ENCODE peak calls at places on chromosomes 2 and 18, in seven cellular contexts. M, P, C, O, V, J and Y are unnamed samples.

GRCh38 chr2:66370824-66371223 is 64.1 kb upstream of the MEIS1 start:
- DNase-seq in C (no peak), J (no peak), V (no peak), P (no peak), M (no peak), O (no peak), Y (no peak)

GRCh38 chr2:110948027-110948687 is 172.6 kb upstream of the BCL2L11 start:
- DNase-seq in C (peak), J (peak), M (peak), P (no peak), O (no peak), V (no peak), Y (no peak)

GRCh38 chr18:77057043-77057442 is 75.5 kb downstream of the MBP start:
- DNase-seq in P (no peak), O (no peak), C (no peak), M (peak), V (peak), J (peak), Y (no peak)

GRCh38 chr18:8654482-8655451 is 45.5 kb downstream of the RAB12 start:
- DNase-seq in P (no peak), J (peak), C (no peak), V (no peak), O (no peak), M (peak), Y (no peak)

GRCh38 chr2:239654266-239654665 is 253.4 kb upstream of the HDAC4 start:
- DNase-seq in O (peak), V (no peak), J (no peak), P (no peak), C (no peak), M (no peak), Y (no peak)

GRCh38 chr2:134260726-134261125 is 6.9 kb downstream of the MGAT5 start:
- DNase-seq in O (no peak), P (no peak), C (no peak), V (peak), M (peak), J (peak), Y (no peak)

GRCh38 chr18:48802543-48803428 is 148.0 kb downstream of the SMAD7 start:
- DNase-seq in J (no peak), V (peak), P (no peak), C (peak), O (no peak), M (no peak), Y (peak)

GRCh38 chr18:75276813-75277628 is 66.4 kb downstream of the TSHZ1 start:
- DNase-seq in P (no peak), C (no peak), M (peak), V (no peak), J (no peak), O (no peak), Y (no peak)

GRCh38 chr2:7013761-7014160 is 96.5 kb downstream of the RNF144A start:
- DNase-seq in C (no peak), V (no peak), M (no peak), O (no peak), J (no peak), P (no peak), Y (no peak)

GRCh38 chr2:224077773-224078507 is 38.9 kb upstream of the SERPINE2 start:
- DNase-seq in M (no peak), C (no peak), J (no peak), V (no peak), O (no peak), P (no peak), Y (no peak)

GRCh38 chr18:55236150-55236931 is 277.1 kb upstream of the CCDC68 start:
- DNase-seq in O (no peak), M (peak), J (peak), V (no peak), C (peak), P (no peak), Y (no peak)

GRCh38 chr2:175366814-175367213 is 185.3 kb upstream of the ATP5MC3 start:
- DNase-seq in C (peak), J (peak), O (no peak), P (peak), V (peak), M (peak), Y (no peak)

GRCh38 chr2:98025481-98026037 is 29.8 kb upstream of the TMEM131 start:
- DNase-seq in M (no peak), P (no peak), V (no peak), J (no peak), O (no peak), C (no peak), Y (no peak)

GRCh38 chr18:61006687-61007224 is 326.5 kb upstream of the CDH20 start:
- DNase-seq in V (no peak), P (no peak), M (no peak), J (no peak), C (no peak), O (no peak), Y (no peak)

GRCh38 chr2:150528861-150529801 is 41.7 kb upstream of the RND3 start:
- DNase-seq in O (no peak), P (peak), C (no peak), J (peak), V (no peak), M (peak), Y (no peak)

GRCh38 chr2:15359716-15360531 is 201.2 kb downstream of the NBAS start:
- DNase-seq in P (no peak), J (peak), O (no peak), C (no peak), V (no peak), M (peak), Y (no peak)

GRCh38 chr2:2840681-2841300 is 509.7 kb upstream of the MYT1L start:
- DNase-seq in P (no peak), J (no peak), C (no peak), O (no peak), V (no peak), M (no peak), Y (peak)

GRCh38 chr2:233708942-233709341 is 3.8 kb upstream of the UGT1A5 start:
- DNase-seq in P (no peak), O (no peak), J (no peak), C (no peak), V (no peak), M (no peak), Y (no peak)

GRCh38 chr2:21233178-21233577 is 109.4 kb downstream of the TDRD15 start:
- DNase-seq in V (no peak), P (no peak), J (no peak), O (no peak), M (no peak), C (no peak), Y (no peak)

GRCh38 chr2:40734797-40735196 is 282.9 kb upstream of the SLC8A1 start:
- DNase-seq in J (peak), C (no peak), V (no peak), P (no peak), M (peak), O (no peak), Y (no peak)

GRCh38 chr2:48452108-48452507 is 77.8 kb upstream of the STON1 start:
- DNase-seq in O (no peak), P (no peak), C (no peak), V (no peak), J (no peak), M (no peak), Y (no peak)

GRCh38 chr18:25102657-25103056 is 249.3 kb downstream of the ZNF521 start:
- DNase-seq in J (no peak), P (no peak), V (no peak), C (no peak), O (no peak), M (no peak), Y (no peak)

GRCh38 chr2:62197609-62198236 is 1.8 kb downstream of the B3GNT2 start:
- DNase-seq in M (peak), P (no peak), O (no peak), V (peak), C (peak), J (no peak), Y (peak)

GRCh38 chr2:150232871-150233270 is 254.6 kb downstream of the RND3 start:
- DNase-seq in V (no peak), O (no peak), C (no peak), P (no peak), J (no peak), M (no peak), Y (no peak)

GRCh38 chr2:149679286-149679685 is 91.7 kb upstream of the MMADHC start:
- DNase-seq in J (no peak), O (no peak), M (peak), C (no peak), P (no peak), V (no peak), Y (no peak)

GRCh38 chr2:170885130-170885791 is 43.8 kb upstream of the GORASP2 start:
- DNase-seq in P (no peak), V (no peak), J (no peak), C (no peak), O (no peak), M (peak), Y (no peak)

GRCh38 chr18:58512161-58512581 is 116.7 kb downstream of the ALPK2 start:
- DNase-seq in P (no peak), C (no peak), J (no peak), V (no peak), O (no peak), M (no peak), Y (no peak)

GRCh38 chr2:238691596-238692491 is 156.0 kb upstream of the TWIST2 start:
- DNase-seq in M (peak), P (no peak), V (no peak), O (no peak), C (no peak), J (no peak), Y (no peak)

GRCh38 chr2:20439193-20439475 is 7.7 kb upstream of the RHOB start:
- DNase-seq in M (peak), P (no peak), O (no peak), C (no peak), V (no peak), J (peak), Y (no peak)

GRCh38 chr2:148614332-148615049 is 30.1 kb upstream of the EPC2 start:
- DNase-seq in V (no peak), P (peak), O (peak), J (peak), M (peak), C (peak), Y (no peak)

GRCh38 chr2:88624477-88624876 is 2.8 kb downstream of the EIF2AK3 start:
- DNase-seq in V (no peak), P (no peak), M (no peak), J (no peak), O (no peak), C (peak), Y (no peak)

GRCh38 chr2:88627055-88627855 is at the start of gene EIF2AK3:
- DNase-seq in P (peak), C (peak), M (peak), J (peak), V (peak), O (peak), Y (peak)

GRCh38 chr2:88626171-88627054 is 851 bp downstream of the EIF2AK3 start:
- DNase-seq in J (no peak), M (peak), O (peak), V (peak), P (no peak), C (peak), Y (peak)

GRCh38 chr2:88628569-88628939 is 1.3 kb upstream of the EIF2AK3 start:
- DNase-seq in M (no peak), O (no peak), V (no peak), C (peak), J (no peak), P (no peak), Y (no peak)

DNA sequence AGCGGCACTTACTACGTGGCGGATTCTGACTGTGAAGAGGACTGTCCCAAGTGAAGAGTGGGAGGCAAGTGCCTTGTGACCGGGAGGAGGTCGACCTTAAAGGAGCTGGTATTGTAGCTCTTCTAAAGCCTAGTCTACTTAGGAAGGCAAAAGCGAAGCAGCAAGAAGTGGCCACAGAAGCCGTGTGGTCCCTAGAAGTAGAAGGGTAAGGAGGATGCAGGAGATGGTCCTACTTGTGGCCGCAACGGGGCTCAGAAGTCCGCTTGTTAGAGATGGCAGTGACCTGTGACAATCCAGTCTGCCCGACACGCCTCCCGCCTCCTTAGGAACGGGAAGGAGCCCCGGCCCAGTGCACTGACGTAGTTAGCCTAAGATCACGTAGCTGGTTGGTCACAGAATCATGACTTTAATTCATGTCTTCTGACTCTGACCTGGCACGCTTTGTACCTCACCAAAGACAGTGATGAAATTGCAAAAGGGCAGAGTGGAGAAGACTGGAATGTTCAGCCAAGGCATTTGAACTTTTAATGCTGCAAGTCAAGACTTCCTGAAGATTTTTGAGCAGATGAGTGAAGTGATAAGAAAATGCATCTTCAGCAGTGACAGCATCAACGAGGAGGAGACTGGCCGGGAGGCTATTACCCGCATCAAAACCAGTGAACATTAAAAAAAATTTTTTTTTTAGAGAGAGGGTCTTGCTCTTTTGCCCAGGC is 748 bp upstream of the EIF2AK3 start:
- DNase-seq in J (peak), O (peak), V (peak), M (peak), P (no peak), C (peak), Y (peak)
- TF ChIP-seq CTCF in J (no peak), O (no peak), V (no peak), M (no peak), P (no peak), C (no peak), Y (no peak)

GRCh38 chr2:1051075-1051474 is 100.4 kb downstream of the SNTG2 start:
- DNase-seq in V (no peak), J (peak), M (peak), P (no peak), C (no peak), O (no peak), Y (no peak)
- TF ChIP-seq CTCF in V (no peak), J (no peak), M (peak), P (no peak), C (no peak), O (no peak), Y (no peak)

GRCh38 chr18:6281874-6282273 is 132.8 kb downstream of the L3MBTL4 start:
- DNase-seq in V (no peak), M (no peak), C (no peak), J (no peak), O (no peak), P (no peak), Y (no peak)
- TF ChIP-seq CTCF in V (no peak), M (no peak), C (no peak), J (no peak), O (no peak), P (no peak), Y (no peak)

DNA sequence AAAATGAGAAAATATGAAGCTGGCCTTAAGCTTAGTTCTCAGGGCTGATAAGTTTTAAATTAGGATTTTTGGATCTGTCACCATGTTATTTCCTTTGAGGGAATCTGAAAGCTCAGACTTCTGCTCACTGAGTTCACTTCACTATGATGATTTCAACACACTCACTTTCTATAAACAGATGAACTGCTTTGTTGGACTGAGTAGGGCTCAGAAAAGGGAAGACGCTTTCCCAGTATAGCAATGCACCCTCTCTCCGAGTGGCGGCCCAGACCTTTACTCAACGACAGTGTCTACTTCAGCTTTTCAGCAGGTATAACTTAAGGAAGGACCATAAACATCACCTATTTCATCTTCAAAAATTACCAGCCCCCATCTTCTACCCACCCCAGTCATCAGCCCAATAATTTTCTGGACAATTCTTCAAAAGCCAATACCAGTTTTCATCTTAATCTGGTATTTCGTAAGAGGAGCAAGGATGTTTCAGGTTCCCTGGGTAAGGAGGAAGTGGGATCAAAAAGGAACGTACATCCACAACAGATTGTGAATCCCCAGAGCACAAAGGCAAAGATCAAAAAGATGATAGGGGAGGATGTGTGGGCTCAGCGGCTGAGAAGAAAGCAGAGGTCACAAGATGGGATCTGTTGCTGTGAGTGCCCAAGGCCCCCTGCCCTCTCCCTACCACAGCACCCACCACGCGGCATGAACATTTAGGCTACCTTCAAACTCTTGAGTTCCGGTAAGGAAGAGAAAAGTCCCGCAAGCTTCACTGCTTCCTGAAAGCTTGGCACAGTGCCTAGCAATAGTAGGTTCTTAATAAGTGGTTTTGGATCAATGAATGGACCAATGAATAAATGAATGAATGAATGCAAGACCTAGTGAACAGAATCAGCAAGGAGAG is 41.9 kb downstream of the LPIN2 start:
- DNase-seq in P (no peak), M (no peak), V (no peak), O (peak), C (no peak), J (no peak), Y (peak)
- TF ChIP-seq CTCF in P (peak), M (no peak), V (no peak), O (peak), C (no peak), J (no peak), Y (peak)

GRCh38 chr18:12703714-12704113 is 872 bp downstream of the PSMG2 start:
- DNase-seq in C (no peak), J (peak), M (peak), P (no peak), V (no peak), O (no peak), Y (no peak)
- TF ChIP-seq CTCF in C (no peak), J (no peak), M (no peak), P (no peak), V (no peak), O (no peak), Y (no peak)

GRCh38 chr2:178804791-178805190 is 2.4 kb downstream of the TTN start:
- DNase-seq in V (peak), P (no peak), J (peak), O (no peak), C (no peak), M (peak), Y (no peak)
- TF ChIP-seq CTCF in V (peak), P (peak), J (peak), O (peak), C (no peak), M (peak), Y (peak)

DNA sequence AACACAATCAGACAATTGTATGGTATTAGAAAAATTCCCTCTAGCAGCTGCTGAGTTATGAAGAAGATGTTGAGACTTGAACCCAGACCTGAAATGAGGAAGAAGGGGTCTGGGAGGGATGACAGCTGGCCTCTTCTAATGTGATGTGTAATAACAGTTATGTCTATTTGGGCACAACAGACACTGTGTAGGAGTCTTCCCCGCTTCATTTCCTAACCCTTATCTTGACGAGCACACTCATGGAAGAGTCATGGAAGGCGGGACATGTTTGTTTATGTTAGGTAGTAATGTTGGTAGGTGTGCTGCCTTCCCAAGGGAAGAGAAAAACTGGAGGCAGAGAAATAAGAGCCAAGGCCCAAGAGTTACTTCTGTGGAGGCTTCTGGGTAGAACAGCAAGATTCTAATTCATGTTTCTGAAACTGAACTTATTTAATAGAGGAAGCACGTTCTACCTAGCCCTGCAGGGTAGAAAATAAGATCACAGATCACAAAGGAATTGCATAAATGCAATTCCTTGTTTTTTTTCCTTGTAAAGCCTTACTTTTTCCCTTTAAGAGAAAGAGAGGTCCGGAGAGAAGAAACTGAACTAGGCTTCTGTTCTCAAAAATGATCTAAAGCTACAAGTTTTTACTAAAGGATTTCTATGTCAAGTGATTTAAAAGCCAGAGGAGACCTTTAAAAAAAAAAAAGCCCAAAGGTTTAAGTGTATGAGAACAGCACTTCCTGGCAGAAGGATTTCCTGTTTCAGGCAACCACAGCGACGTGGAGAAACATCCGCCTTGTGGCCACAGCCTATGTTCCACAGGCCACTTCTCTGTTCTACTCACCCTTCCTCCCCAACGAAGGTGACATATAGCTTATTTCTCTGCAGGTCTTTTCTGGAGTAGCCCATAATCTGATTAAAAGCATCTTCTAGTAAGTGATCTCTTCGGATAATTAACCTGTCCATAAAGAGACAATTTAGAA is 68.5 kb upstream of the STK17B start:
- DNase-seq in M (peak), J (peak), V (peak), O (peak), P (peak), C (peak), Y (peak)
- TF ChIP-seq CTCF in M (no peak), J (peak), V (peak), O (peak), P (no peak), C (no peak), Y (peak)